ENCODE peak calls at places on chromosomes 11 and 22, in six cellular contexts. K is coronary artery, U is ovary, A is choroid plexus epithelial cell, F is heart right ventricle, Y is AG10803. C is an unnamed sample.

GRCh38 chr11:100827934-100828661 is 141.0 kb downstream of the ARHGAP42 start:
- DNase-seq in Y (no peak), A (peak; percentile 77), U (no peak), K (no peak), F (no peak), C (no peak)

GRCh38 chr11:34487430-34487829 is 26.2 kb downstream of the ELF5 start:
- DNase-seq in Y (no peak), U (no peak), A (no peak), K (peak; percentile 14), F (no peak), C (no peak)

GRCh38 chr22:26215766-26216165 is 46.5 kb downstream of the SEZ6L start:
- DNase-seq in Y (no peak), F (no peak), U (no peak), A (no peak), K (no peak), C (no peak)

GRCh38 chr11:13090228-13090708 is 81.2 kb downstream of the RASSF10 start:
- DNase-seq in U (no peak), F (no peak), K (no peak), A (no peak), Y (no peak), C (no peak)

GRCh38 chr11:57305523-57305922 is 19.2 kb downstream of the TNKS1BP1 start:
- DNase-seq in K (no peak), A (no peak), F (no peak), Y (no peak), U (no peak), C (no peak)

GRCh38 chr22:21016644-21017420 is 1.9 kb downstream of the P2RX6 start:
- DNase-seq in A (no peak), U (no peak), F (no peak), Y (no peak), K (peak; percentile 59), C (no peak)

GRCh38 chr11:133966924-133967598 is 10.3 kb upstream of the IGSF9B start:
- DNase-seq in K (no peak), F (peak; percentile 56), U (no peak), Y (no peak), A (no peak), C (no peak)

GRCh38 chr22:41360126-41360525 is 21.6 kb upstream of the TEF start:
- DNase-seq in Y (no peak), A (no peak), K (no peak), F (no peak), U (no peak), C (no peak)

GRCh38 chr11:112826026-112826425 is 135.2 kb upstream of the NCAM1 start:
- DNase-seq in K (no peak), A (no peak), F (no peak), Y (no peak), U (no peak), C (no peak)

GRCh38 chr11:90476442-90477007 is 253.7 kb upstream of the CHORDC1 start:
- DNase-seq in F (peak; percentile 16), U (no peak), A (peak; percentile 59), K (no peak), Y (no peak), C (peak; percentile 41)

GRCh38 chr11:76824980-76825725 is 35.6 kb upstream of the ACER3 start:
- DNase-seq in K (no peak), A (no peak), F (no peak), U (no peak), Y (peak; percentile 42), C (no peak)

GRCh38 chr11:64743591-64744543 is at the start of gene RASGRP2:
- DNase-seq in K (peak; percentile 88), U (peak; percentile 50), F (peak; percentile 90), Y (no peak), A (peak; percentile 77), C (no peak)

GRCh38 chr11:108781921-108782320 is 117.1 kb downstream of the DDX10 start:
- DNase-seq in Y (no peak), K (no peak), U (no peak), A (no peak), F (no peak), C (no peak)

GRCh38 chr11:105201166-105201565 is 61.6 kb upstream of the CARD18 start:
- DNase-seq in U (no peak), K (no peak), A (no peak), Y (no peak), F (no peak), C (no peak)

GRCh38 chr11:85867751-85868150 is 12.6 kb downstream of the CCDC83 start:
- DNase-seq in K (no peak), U (no peak), F (no peak), A (peak; percentile 30), Y (peak; percentile 58), C (no peak)

GRCh38 chr22:47593291-47593690 is 830.8 kb downstream of the TBC1D22A start:
- DNase-seq in K (no peak), U (no peak), F (no peak), A (no peak), Y (no peak), C (no peak)

GRCh38 chr22:50700387-50701075 is 27.9 kb downstream of the SHANK3 start:
- DNase-seq in F (no peak), U (no peak), A (no peak), Y (no peak), K (no peak), C (peak; percentile 13)

GRCh38 chr22:19886605-19887250 is 32.1 kb upstream of the GNB1L start:
- DNase-seq in F (no peak), K (no peak), Y (peak; percentile 92), U (no peak), A (peak; percentile 60), C (no peak)

GRCh38 chr22:42214625-42215415 is 55.6 kb downstream of the TCF20 start:
- DNase-seq in F (peak; percentile 59), Y (no peak), K (no peak), A (peak; percentile 59), U (no peak), C (no peak)

GRCh38 chr22:22348127-22348814 is 103.7 kb downstream of the VPREB1 start:
- DNase-seq in Y (no peak), A (peak; percentile 10), U (no peak), F (no peak), K (no peak), C (no peak)
- TF ChIP-seq CTCF in Y (peak; percentile 10), A (peak; percentile 38), U (no peak), F (no peak), K (no peak), C (peak; percentile 49)

DNA sequence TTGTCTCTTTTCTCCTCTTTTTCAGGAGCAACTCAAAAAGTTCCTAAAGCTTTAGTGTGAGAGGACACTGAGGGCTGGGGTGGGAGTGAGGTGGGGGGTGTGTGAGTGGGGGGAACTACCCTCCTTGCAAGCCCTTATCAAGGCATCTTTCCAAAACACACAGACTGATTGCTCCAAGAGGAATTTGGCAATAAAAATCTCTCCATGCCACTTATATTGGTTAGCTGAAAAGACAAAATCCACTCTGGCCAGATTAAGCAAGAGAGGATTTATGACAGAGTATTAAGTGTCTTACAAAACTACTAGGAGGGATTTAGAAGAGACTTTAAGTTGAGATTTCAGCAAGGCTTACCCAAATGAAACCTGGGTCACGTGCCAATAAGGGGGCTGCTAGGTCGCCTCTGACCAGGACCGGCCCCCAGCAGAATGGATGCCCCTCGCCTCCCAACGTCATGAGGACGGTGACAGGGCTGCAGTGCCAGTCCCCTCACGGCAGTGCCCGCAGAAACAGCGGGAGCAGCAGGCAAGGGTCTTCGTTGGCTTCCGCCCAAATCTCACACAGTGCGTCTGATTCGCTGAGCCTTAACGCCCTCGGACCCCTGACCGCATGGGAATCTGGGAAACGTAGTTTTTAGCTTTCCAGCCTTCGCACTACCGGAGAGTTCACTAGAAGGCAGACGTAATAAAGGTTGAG is 22.1 kb upstream of the CTR9 start:
- DNase-seq in A (peak; percentile 29), U (no peak), Y (peak; percentile 81), K (peak; percentile 66), F (no peak), C (no peak)
- H3K4me3 ChIP-seq in A (peak overlapping the region; percentile 63), U (no peak overlapping the region), Y (no peak overlapping the region), K (no peak overlapping the region), F (no peak overlapping the region), C (no peak overlapping the region)

DNA sequence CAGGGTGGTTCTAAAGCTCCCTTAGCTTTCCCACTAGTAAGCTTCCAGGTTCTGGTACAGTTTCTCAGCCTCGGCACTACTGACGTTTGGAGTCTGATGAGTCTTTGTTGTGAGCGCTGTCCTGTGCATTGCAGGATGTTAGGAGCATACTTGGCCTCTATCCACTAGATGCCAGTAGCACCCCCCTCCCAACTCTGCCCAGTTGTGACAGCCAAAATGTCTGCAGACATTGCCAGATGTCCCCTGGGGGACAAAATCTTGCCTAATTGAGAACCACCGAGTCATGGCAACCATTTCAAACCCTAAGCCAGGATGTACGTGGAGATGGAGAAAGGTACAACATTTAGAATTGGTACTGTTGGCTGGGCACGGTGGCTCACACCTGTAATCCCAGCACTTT is 68.7 kb downstream of the PTPRJ start:
- DNase-seq in U (no peak), F (no peak), Y (no peak), A (no peak), K (no peak), C (no peak)
- TF ChIP-seq CTCF in U (no peak), F (no peak), Y (no peak), A (no peak), K (no peak), C (no peak)

GRCh38 chr22:24426859-24427499 is 420 bp upstream of the ADORA2A start:
- DNase-seq in K (no peak), U (no peak), F (no peak), A (no peak), Y (no peak), C (no peak)

GRCh38 chr22:24426436-24426835 is 963 bp upstream of the ADORA2A start:
- DNase-seq in F (no peak), K (no peak), U (no peak), Y (no peak), A (no peak), C (no peak)

GRCh38 chr22:24424001-24424900 is 3.1 kb upstream of the ADORA2A start:
- DNase-seq in U (no peak), K (no peak), F (no peak), A (no peak), Y (no peak), C (no peak)

GRCh38 chr22:24423519-24424000 is 3.8 kb upstream of the ADORA2A start:
- DNase-seq in K (no peak), F (peak; percentile 60), Y (no peak), A (peak; percentile 24), U (peak; percentile 49), C (no peak)

GRCh38 chr22:24424901-24425775 is 2.3 kb upstream of the ADORA2A start:
- DNase-seq in K (no peak), U (no peak), F (no peak), A (no peak), Y (no peak), C (no peak)
- H3K4me3 ChIP-seq in K (peak overlapping the region; percentile 81), U (no peak overlapping the region), F (peak overlapping the region; percentile 82), A (no peak overlapping the region), Y (no peak overlapping the region), C (no peak overlapping the region)

DNA sequence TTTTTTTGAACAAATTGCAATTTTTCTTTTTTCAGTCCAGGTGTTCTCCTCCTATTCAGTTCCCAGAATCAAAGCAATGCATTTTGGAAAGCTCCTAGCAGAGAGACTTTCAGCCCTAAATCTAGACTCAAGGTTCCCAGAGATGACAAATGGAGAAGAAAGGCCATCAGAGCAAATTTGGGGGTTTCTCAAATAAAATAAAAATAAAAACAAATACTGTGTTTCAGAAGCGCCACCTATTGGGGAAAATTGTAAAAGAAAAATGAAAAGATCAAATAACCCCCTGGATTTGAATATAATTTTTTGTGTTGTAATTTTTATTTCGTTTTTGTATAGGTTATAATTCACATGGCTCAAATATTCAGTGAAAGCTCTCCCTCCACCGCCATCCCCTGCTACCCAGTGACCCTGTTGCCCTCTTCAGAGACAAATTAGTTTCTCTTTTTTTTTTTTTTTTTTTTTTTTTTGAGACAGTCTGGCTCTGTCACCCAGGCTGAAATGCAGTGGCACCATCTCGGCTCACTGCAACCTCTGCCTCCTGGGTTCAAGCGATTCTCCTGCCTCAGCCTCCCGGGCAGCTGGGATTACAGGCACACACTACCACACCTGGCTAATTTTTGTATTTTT is 6.2 kb upstream of the UBE4A start:
- DNase-seq in A (peak; percentile 40), F (no peak), U (no peak), Y (peak; percentile 16), K (no peak), C (no peak)
- TF ChIP-seq CTCF in A (peak; percentile 58), F (no peak), U (no peak), Y (peak; percentile 64), K (no peak), C (peak; percentile 54)